ENCODE peak calls at places on chromosomes 6 and 20, in six cellular contexts. H is astrocyte of the cerebellum, T is upper lobe of left lung, Z is colonic mucosa, N is lung, V is pancreas. Q is an unnamed sample.
A peak's percentile ranks its signal among the peaks of the same experiment; 100 is the strongest.

GRCh38 chr6:31794294-31794865 is 1.2 kb downstream of the VARS1 start:
- DNase-seq in H (no peak), T (no peak), Z (no peak), N (no peak), V (no peak), Q (peak; percentile 32)

GRCh38 chr6:115071962-115072361 is 729.1 kb upstream of the HS3ST5 start:
- DNase-seq in H (no peak), T (no peak), Z (no peak), N (no peak), V (no peak), Q (no peak)

GRCh38 chr6:44481056-44481455 is 93.5 kb downstream of the CDC5L start:
- DNase-seq in H (no peak), T (no peak), Z (no peak), N (no peak), V (no peak), Q (peak; percentile 14)

GRCh38 chr6:18432619-18433018 is 45.5 kb downstream of the RNF144B start:
- DNase-seq in H (no peak), T (no peak), Z (no peak), N (no peak), V (no peak), Q (no peak)

GRCh38 chr6:108874470-108875160 is 26.4 kb downstream of the ARMC2 start:
- DNase-seq in H (no peak), T (no peak), Z (no peak), N (no peak), V (no peak), Q (peak; percentile 31)

GRCh38 chr6:159098636-159099106 is 53.9 kb upstream of the TAGAP start:
- DNase-seq in H (no peak), T (peak; percentile 61), Z (peak; percentile 18), N (no peak), V (no peak), Q (peak; percentile 44)

GRCh38 chr6:48068326-48069191 is 42.4 kb downstream of the PTCHD4 start:
- DNase-seq in H (no peak), T (peak; percentile 82), Z (no peak), N (no peak), V (peak; percentile 55), Q (no peak)

GRCh38 chr6:100462990-100463684 is 1.6 kb downstream of the SIM1 start:
- DNase-seq in H (no peak), T (no peak), Z (no peak), N (no peak), V (no peak), Q (no peak)

GRCh38 chr6:17491416-17492142 is 98.2 kb downstream of the CAP2 start:
- DNase-seq in H (no peak), T (no peak), Z (no peak), N (no peak), V (no peak), Q (peak; percentile 33)

GRCh38 chr20:46004813-46005505 is 3.7 kb upstream of the MMP9 start:
- DNase-seq in H (no peak), T (no peak), Z (peak; percentile 38), N (no peak), V (no peak), Q (peak; percentile 46)

GRCh38 chr6:19454999-19455392 is 382.2 kb upstream of the ID4 start:
- DNase-seq in H (no peak), T (no peak), Z (no peak), N (no peak), V (no peak), Q (no peak)

GRCh38 chr6:38989064-38989463 is 59.5 kb upstream of the GLP1R start:
- DNase-seq in H (no peak), T (no peak), Z (no peak), N (no peak), V (no peak), Q (no peak)

GRCh38 chr20:23125625-23126191 is 39.6 kb upstream of the CD93 start:
- DNase-seq in H (no peak), T (no peak), Z (no peak), N (peak; percentile 51), V (no peak), Q (no peak)

GRCh38 chr6:10315034-10315433 is 99.8 kb downstream of the TFAP2A start:
- DNase-seq in H (no peak), T (no peak), Z (no peak), N (no peak), V (no peak), Q (no peak)

GRCh38 chr6:20877008-20877937 is 343.0 kb downstream of the CDKAL1 start:
- DNase-seq in H (peak; percentile 54), T (no peak), Z (peak; percentile 32), N (peak; percentile 51), V (peak; percentile 57), Q (peak; percentile 30)

GRCh38 chr20:12970372-12970821 is 38.4 kb upstream of the SPTLC3 start:
- DNase-seq in H (peak; percentile 42), T (no peak), Z (no peak), N (no peak), V (no peak), Q (peak; percentile 46)

GRCh38 chr6:104633125-104633524 is 226.6 kb downstream of the HACE1 start:
- DNase-seq in H (no peak), T (no peak), Z (no peak), N (no peak), V (no peak), Q (no peak)

DNA sequence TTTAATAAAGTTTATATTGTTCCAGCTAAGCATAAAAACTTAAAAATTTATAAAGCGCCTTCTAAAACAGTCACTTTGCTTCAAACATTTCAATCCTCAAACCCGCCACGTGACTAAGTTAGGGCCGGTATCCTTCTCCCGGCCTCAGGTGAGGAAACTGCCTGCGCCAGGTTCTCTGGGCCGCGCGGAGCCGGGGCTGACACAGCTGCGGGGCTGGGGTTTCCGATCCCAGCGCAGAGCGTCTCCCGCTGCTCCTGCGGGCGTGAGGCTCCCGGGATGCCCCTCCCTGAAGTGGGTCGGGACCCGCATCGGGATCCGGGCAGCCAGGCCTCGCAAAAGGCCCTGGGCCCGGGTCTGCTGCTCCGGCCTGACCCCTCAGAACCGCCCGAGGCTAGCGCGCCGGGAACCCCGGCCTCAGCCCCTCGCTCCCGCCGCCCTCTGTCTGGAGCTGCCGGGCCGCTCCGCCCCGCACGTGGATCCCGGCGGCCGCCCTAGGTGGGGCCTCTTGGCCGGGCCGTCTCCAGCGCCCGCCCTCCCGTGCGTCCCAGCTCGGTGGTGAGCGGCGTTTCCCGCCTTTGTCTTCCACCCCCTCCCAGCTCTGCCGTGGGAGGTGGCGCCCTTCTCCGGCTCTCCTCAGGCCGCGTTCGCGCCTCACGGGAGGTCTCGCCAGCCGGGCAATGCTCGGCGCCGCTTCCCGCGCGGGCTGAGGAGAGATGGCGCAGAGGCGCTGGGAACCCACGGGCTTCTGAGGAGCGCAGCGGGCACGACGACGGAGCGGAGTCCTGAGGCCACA is 267.9 kb downstream of the DLL1 start:
- DNase-seq in H (no peak), T (peak; percentile 86), Z (no peak), N (no peak), V (no peak), Q (no peak)
- H3K4me3 ChIP-seq in H (no peak overlapping the region), T (no peak overlapping the region), Z (no peak overlapping the region), N (no peak overlapping the region), V (no peak overlapping the region), Q (peak overlapping the region; percentile 29)

DNA sequence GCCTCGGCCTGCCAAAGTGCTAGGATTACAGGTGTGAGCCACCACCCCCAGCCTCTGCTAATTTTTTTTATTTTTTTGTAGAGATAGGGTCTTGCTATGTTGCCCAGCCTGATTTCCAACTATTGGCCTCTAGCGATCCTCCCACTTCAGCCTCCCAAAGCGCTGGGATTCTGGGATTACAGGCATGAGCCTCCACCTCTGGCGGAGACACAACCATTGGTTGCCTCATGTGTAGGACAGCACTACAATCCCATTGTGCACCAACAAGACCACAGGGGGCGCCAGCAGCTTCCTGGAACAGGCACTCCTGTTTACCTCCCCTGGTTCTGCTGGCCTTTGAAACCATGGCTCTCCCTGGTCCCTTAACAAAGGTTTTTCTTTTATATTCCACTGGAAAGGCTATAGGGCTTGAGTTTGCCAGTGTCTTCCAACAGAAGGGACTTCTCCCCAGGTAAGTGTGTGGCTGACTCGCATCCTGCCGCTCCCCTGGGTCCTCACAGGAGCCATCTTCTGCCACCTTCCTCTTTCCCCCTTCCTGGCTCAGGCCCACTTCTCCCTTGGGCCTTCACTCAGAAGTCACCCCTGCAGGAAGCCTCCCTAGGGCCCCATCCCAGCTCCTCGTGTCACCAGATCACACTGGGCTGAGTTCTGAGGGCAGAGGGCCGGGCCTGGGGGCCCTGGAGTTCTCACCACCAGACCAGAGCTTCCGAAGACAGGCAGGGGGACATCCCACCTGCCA is 39.2 kb upstream of the TLDC2 start:
- DNase-seq in H (no peak), T (no peak), Z (peak; percentile 84), N (no peak), V (no peak), Q (peak; percentile 63)
- H3K4me3 ChIP-seq in H (no peak overlapping the region), T (no peak overlapping the region), Z (no peak overlapping the region), N (no peak overlapping the region), V (no peak overlapping the region), Q (no peak overlapping the region)

DNA sequence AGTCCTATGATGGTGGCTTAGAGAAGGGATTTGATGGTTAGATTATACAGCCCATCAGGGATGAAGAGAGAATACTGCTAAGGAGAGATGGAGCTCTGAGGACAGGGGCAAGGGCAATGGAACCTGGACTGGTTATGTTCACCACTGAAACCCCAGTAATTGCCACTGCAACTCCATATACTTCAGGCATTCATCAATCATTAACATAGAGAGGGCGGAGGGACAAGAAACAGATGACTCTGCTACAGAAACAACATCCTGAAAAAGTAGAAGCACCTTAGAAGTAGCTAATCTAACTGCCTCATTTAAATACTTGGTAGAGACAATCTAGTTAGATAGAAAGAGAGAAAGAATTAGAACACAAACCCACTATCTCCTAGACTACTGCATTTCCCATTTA is 89.8 kb downstream of the MDN1 start:
- DNase-seq in H (no peak), T (no peak), Z (no peak), N (no peak), V (no peak), Q (peak; percentile 6)
- H3K4me3 ChIP-seq in H (no peak overlapping the region), T (no peak overlapping the region), Z (no peak overlapping the region), N (no peak overlapping the region), V (no peak overlapping the region), Q (no peak overlapping the region)

GRCh38 chr6:1600764-1601615 is 8.7 kb upstream of the FOXC1 start:
- DNase-seq in H (no peak), T (no peak), Z (no peak), N (no peak), V (no peak), Q (peak; percentile 69)

GRCh38 chr6:1600063-1600763 is 9.5 kb upstream of the FOXC1 start:
- DNase-seq in H (no peak), T (no peak), Z (no peak), N (no peak), V (no peak), Q (no peak)

GRCh38 chr6:1602356-1602713 is 7.4 kb upstream of the FOXC1 start:
- DNase-seq in H (no peak), T (peak; percentile 15), Z (no peak), N (no peak), V (no peak), Q (no peak)

GRCh38 chr6:1603708-1604346 is 5.9 kb upstream of the FOXC1 start:
- DNase-seq in H (no peak), T (no peak), Z (no peak), N (no peak), V (no peak), Q (no peak)

DNA sequence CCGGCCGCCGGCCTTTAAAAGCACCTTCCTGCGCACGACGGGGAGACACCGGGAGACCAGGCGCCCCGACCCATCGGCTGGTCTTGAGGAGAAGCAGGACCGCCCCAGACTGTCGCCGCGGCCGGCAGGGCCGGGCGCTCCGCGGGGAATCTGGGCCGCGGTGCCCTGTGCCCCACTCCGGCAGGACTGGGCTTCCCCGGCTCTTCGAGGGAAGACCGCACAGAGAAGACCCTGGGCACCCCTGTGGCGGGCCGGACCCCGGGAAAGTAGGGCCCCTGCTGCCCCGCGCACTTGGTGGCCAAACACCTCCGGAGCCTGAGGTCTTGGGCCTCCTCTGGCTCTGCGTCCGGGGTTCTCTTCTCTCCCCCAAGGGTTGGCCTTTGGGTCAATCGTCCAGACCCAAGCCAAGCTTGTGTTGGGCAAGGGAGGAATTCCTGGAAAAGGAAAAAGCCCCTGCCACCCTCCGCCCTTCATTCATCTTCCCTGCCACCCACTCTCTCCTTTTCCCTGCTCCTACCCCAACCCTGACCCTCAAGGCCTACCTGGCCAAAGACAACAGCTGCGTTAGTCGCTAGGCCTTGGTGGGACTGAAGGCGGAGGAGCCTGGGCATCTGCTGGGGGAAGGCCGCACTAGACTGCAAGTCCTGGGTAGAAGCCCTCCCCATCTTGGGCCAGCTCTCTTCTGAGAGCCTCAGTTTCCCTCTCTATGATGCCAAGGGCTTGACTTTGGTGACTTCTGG is 7.9 kb upstream of the FOXC1 start:
- DNase-seq in H (no peak), T (peak; percentile 85), Z (no peak), N (no peak), V (no peak), Q (no peak)
- H3K4me3 ChIP-seq in H (no peak overlapping the region), T (no peak overlapping the region), Z (no peak overlapping the region), N (no peak overlapping the region), V (no peak overlapping the region), Q (peak overlapping the region; percentile 1)